ENCODE peak calls at places on chromosome 6, in eight cellular contexts. T is transverse colon, G is stomach, U is H1, Q is suprapubic skin, W is A549, B is ovary, S is SK-N-SH. X is an unnamed sample.

GRCh38 chr6:137165375-137166246 is 7.8 kb downstream of the IL22RA2 start:
- DNase-seq in T (peak; percentile 59), G (peak; percentile 69), U (no peak), Q (no peak), W (peak; percentile 37), B (no peak), S (peak; percentile 17), X (no peak)

GRCh38 chr6:73732845-73733675 is 37.1 kb downstream of the CD109 start:
- DNase-seq in T (peak; percentile 62), G (peak; percentile 59), U (peak; percentile 86), Q (peak; percentile 80), W (peak; percentile 66), B (peak; percentile 56), S (peak; percentile 54), X (no peak)

GRCh38 chr6:34671362-34671761 is 25.2 kb downstream of the ILRUN start:
- DNase-seq in T (no peak), G (no peak), U (no peak), Q (no peak), W (no peak), B (no peak), S (no peak), X (no peak)

GRCh38 chr6:72968704-72969103 is 256.6 kb downstream of the KHDC1L start:
- DNase-seq in T (no peak), G (no peak), U (no peak), Q (no peak), W (peak; percentile 24), B (no peak), S (no peak), X (no peak)

GRCh38 chr6:63452117-63452516 is 120.2 kb upstream of the LOC128125822 start:
- DNase-seq in T (peak; percentile 55), G (no peak), U (no peak), Q (no peak), W (peak; percentile 90), B (no peak), S (no peak), X (no peak)

GRCh38 chr6:4588163-4588562 is 188.0 kb upstream of the CDYL start:
- DNase-seq in T (no peak), G (no peak), U (no peak), Q (no peak), W (no peak), B (no peak), S (no peak), X (no peak)

GRCh38 chr6:158068893-158069799 is 87.5 kb downstream of the SYNJ2 start:
- DNase-seq in T (peak; percentile 84), G (peak; percentile 80), U (no peak), Q (peak; percentile 77), W (peak; percentile 55), B (peak; percentile 32), S (no peak), X (no peak)

GRCh38 chr6:35280903-35281302 is 16.7 kb upstream of the DEF6 start:
- DNase-seq in T (no peak), G (no peak), U (no peak), Q (peak; percentile 16), W (no peak), B (no peak), S (no peak), X (no peak)

GRCh38 chr6:167801263-167801662 is 25.4 kb upstream of the AFDN start:
- DNase-seq in T (no peak), G (no peak), U (peak; percentile 20), Q (no peak), W (no peak), B (no peak), S (no peak), X (peak; percentile 34)

GRCh38 chr6:138374230-138374629 is 3.5 kb upstream of the SMIM28 start:
- DNase-seq in T (no peak), G (no peak), U (no peak), Q (no peak), W (no peak), B (no peak), S (no peak), X (no peak)

GRCh38 chr6:109609737-109610136 is 81.3 kb downstream of the AK9 start:
- DNase-seq in T (no peak), G (no peak), U (no peak), Q (no peak), W (no peak), B (no peak), S (no peak), X (no peak)

GRCh38 chr6:166046232-166046631 is 121.4 kb downstream of the TBXT start:
- DNase-seq in T (no peak), G (no peak), U (no peak), Q (no peak), W (peak; percentile 36), B (no peak), S (no peak), X (no peak)

GRCh38 chr6:125273965-125274364 is 27.8 kb downstream of the HDDC2 start:
- DNase-seq in T (peak; percentile 46), G (peak; percentile 40), U (no peak), Q (no peak), W (peak; percentile 17), B (no peak), S (no peak), X (no peak)

GRCh38 chr6:130742282-130742681 is 84.9 kb upstream of the SMLR1 start:
- DNase-seq in T (no peak), G (no peak), U (no peak), Q (no peak), W (no peak), B (no peak), S (no peak), X (no peak)

GRCh38 chr6:121666809-121667208 is 231.4 kb downstream of the GJA1 start:
- DNase-seq in T (no peak), G (no peak), U (no peak), Q (no peak), W (peak; percentile 51), B (no peak), S (no peak), X (no peak)

GRCh38 chr6:97665410-97665809 is 382.4 kb upstream of the MMS22L start:
- DNase-seq in T (no peak), G (no peak), U (no peak), Q (no peak), W (no peak), B (no peak), S (no peak), X (no peak)

GRCh38 chr6:89940225-89941027 is 46.2 kb downstream of the GJA10 start:
- DNase-seq in T (peak; percentile 71), G (peak; percentile 67), U (no peak), Q (no peak), W (peak; percentile 75), B (peak; percentile 75), S (peak; percentile 83), X (no peak)

GRCh38 chr6:72042088-72042487 is 155.7 kb downstream of the RIMS1 start:
- DNase-seq in T (no peak), G (no peak), U (no peak), Q (no peak), W (no peak), B (no peak), S (no peak), X (no peak)

DNA sequence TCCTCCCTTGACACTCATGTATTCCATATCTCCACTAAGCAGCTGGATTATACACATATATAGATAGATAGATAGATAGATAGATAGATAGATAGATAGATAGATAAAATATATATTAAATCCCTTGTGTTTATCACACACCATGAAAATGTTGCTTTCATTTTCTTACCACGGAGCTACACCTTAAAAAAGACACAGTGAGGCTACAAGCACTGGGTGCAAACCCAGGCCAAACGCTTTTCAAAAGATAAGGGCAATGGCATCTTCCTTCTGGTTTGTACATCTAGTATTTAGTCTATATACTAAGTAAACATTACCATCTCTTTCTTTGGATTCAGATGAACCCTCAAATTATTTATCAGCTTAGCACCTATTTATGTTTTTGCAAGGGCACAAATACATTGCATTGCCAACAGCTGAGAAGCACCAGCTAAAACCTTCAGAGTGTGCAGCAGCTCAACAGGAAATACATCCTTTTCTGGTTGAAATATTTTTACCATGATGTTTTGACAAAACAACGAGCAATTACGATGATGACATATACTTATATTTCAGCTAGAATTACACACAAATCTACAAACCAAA is 377.2 kb downstream of the ESR1 start:
- DNase-seq in T (no peak), G (no peak), U (no peak), Q (no peak), W (no peak), B (no peak), S (no peak), X (no peak)
- H3K4me3 ChIP-seq in T (no peak overlapping the region), G (no peak overlapping the region), U (no peak overlapping the region), Q (no peak overlapping the region), W (no peak overlapping the region), B (no peak overlapping the region), S (no peak overlapping the region), X (no peak overlapping the region)

GRCh38 chr6:127022297-127022696 is 96.2 kb upstream of the RSPO3 start:
- DNase-seq in T (peak; percentile 39), G (peak; percentile 72), U (no peak), Q (no peak), W (no peak), B (no peak), S (peak; percentile 37), X (no peak)
- TF ChIP-seq EP300 in T (no peak), G (no peak), U (no peak), Q (no peak), W (no peak), B (no peak), S (no peak), X (no peak)

DNA sequence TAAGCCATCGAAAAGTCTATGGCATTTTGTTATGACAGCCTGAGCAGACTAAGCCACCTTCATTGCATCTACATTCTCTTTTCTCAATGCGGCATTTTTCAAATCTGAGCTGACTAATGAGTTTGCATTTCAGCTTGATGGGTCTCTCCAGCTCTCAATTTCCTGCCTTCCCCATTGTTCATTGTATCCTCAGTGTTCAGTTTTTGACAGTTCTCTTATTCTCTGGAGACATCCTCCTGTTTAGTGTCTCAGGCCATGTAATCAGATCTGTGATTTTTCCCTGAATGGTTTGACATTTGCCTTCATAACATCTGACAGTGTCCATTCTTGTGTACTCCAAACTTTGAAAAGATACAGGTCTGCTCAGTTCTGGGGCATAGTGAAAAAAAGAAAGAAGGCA is 27.9 kb upstream of the MCM3 start:
- DNase-seq in T (no peak), G (no peak), U (no peak), Q (no peak), W (no peak), B (no peak), S (no peak), X (no peak)
- H3K4me3 ChIP-seq in T (no peak overlapping the region), G (no peak overlapping the region), U (no peak overlapping the region), Q (no peak overlapping the region), W (no peak overlapping the region), B (no peak overlapping the region), S (no peak overlapping the region), X (no peak overlapping the region)

DNA sequence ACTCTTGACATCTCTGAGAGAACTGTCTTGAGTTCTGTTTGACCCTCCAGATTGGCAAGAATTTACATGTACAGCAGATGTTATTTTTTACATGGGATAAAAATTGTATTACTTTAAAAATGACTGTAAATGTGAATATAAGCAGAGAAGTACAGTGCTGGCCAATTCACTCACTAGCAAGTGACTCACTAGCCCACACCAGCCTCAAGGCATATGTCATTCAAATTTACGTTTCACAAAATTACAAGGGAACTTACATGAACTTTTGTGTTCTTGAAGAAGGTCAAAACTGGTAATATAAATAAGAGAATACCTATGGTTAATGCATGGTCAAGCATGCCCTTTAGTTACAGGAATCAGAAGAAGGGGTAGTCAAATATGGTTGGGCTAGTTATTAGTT is 54.0 kb upstream of the HMGCLL1 start:
- DNase-seq in T (no peak), G (no peak), U (no peak), Q (no peak), W (no peak), B (no peak), S (no peak), X (no peak)
- TF ChIP-seq EP300 in T (no peak), G (no peak), U (no peak), Q (no peak), W (no peak), B (no peak), S (no peak), X (no peak)

X was measured in esophagus muscularis mucosa.